ENCODE peak calls at places on chromosomes 3 and 15, in ten cellular contexts. X is fibroblast of mammary gland, U is spleen, J is HAP-1, F is cardiac fibroblast, Y is uterus, W is endodermal cell, C is astrocyte of the spinal cord, S is choroid plexus epithelial cell, L is tibial nerve. D is an unnamed sample.

GRCh38 chr3:191070201-191070600 is 128.8 kb upstream of the OSTN start:
- DNase-seq in F (peak; percentile 91), J (no peak), S (peak; percentile 87), C (peak; percentile 88), W (no peak), U (no peak), Y (no peak), X (peak; percentile 95), L (no peak), D (no peak)

GRCh38 chr3:138842483-138843188 is 7.9 kb upstream of the PIK3CB start:
- DNase-seq in S (no peak), W (no peak), Y (no peak), U (no peak), F (no peak), L (no peak), X (no peak), J (no peak), C (no peak), D (no peak)

GRCh38 chr3:29494305-29495036 is 213.6 kb downstream of the RBMS3 start:
- DNase-seq in C (no peak), L (no peak), W (no peak), J (no peak), Y (no peak), S (no peak), F (peak; percentile 16), U (no peak), X (peak; percentile 77), D (no peak)

GRCh38 chr15:65184305-65184943 is 718 bp downstream of the CLPX start:
- DNase-seq in S (peak; percentile 56), Y (peak; percentile 57), L (peak; percentile 49), F (peak; percentile 65), X (peak; percentile 52), J (peak; percentile 79), W (peak; percentile 87), C (peak; percentile 57), U (peak; percentile 91), D (no peak)

GRCh38 chr3:123159926-123160635 is 41.7 kb upstream of the SEC22A start:
- DNase-seq in X (peak; percentile 80), S (peak; percentile 39), U (no peak), J (no peak), Y (no peak), L (no peak), W (peak; percentile 32), F (peak; percentile 48), C (peak; percentile 44), D (no peak)

GRCh38 chr3:130933801-130934345 is 40.0 kb downstream of the ATP2C1 start:
- DNase-seq in U (no peak), S (peak; percentile 46), L (no peak), J (no peak), C (peak; percentile 52), Y (no peak), W (no peak), X (no peak), F (no peak), D (no peak)

GRCh38 chr3:87987952-87988351 is 70.9 kb downstream of the CGGBP1 start:
- DNase-seq in U (no peak), S (peak; percentile 12), X (no peak), C (no peak), W (peak; percentile 65), Y (no peak), L (no peak), F (peak; percentile 9), J (no peak), D (no peak)

GRCh38 chr3:149575213-149575961 is 82.4 kb downstream of the WWTR1 start:
- DNase-seq in C (peak; percentile 94), S (peak; percentile 88), W (peak; percentile 65), L (no peak), Y (peak; percentile 61), X (peak; percentile 99), J (no peak), F (peak; percentile 97), U (no peak), D (no peak)

GRCh38 chr15:31062310-31062964 is 39.1 kb downstream of the TRPM1 start:
- DNase-seq in C (no peak), F (no peak), U (no peak), W (no peak), Y (no peak), L (no peak), J (peak; percentile 90), X (peak; percentile 54), S (no peak), D (peak; percentile 42)

GRCh38 chr15:70355275-70355795 is 257.6 kb upstream of the TLE3 start:
- DNase-seq in S (no peak), J (no peak), X (no peak), C (no peak), Y (no peak), L (no peak), F (no peak), W (peak; percentile 50), U (no peak), D (no peak)

GRCh38 chr15:41599061-41599460 is 40.0 kb downstream of the TYRO3 start:
- DNase-seq in F (no peak), J (no peak), Y (no peak), W (no peak), L (no peak), U (no peak), C (no peak), S (no peak), X (no peak), D (no peak)

GRCh38 chr3:16319723-16320122 is 54.7 kb downstream of the OXNAD1 start:
- DNase-seq in U (no peak), C (no peak), Y (no peak), S (no peak), W (no peak), X (no peak), J (no peak), L (no peak), F (no peak), D (no peak)

GRCh38 chr3:161371441-161372320 is at the start of gene SPTSSB:
- DNase-seq in W (peak; percentile 95), J (peak; percentile 28), S (peak; percentile 21), Y (no peak), L (no peak), C (peak; percentile 16), F (peak; percentile 18), U (peak; percentile 80), X (no peak), D (no peak)

GRCh38 chr3:175304437-175304836 is 445.3 kb downstream of the NAALADL2 start:
- DNase-seq in X (no peak), J (no peak), C (no peak), W (no peak), F (no peak), Y (no peak), S (peak; percentile 13), U (no peak), L (peak; percentile 5), D (no peak)

GRCh38 chr3:167989999-167990398 is 105.7 kb downstream of the GOLIM4 start:
- DNase-seq in W (no peak), C (no peak), X (no peak), Y (no peak), J (no peak), F (no peak), S (no peak), U (no peak), L (no peak), D (no peak)
- H3K4me3 ChIP-seq in W (no peak overlapping the region), C (no peak overlapping the region), X (no peak overlapping the region), Y (no peak overlapping the region), J (no peak overlapping the region), F (no peak overlapping the region), S (no peak overlapping the region), U (no peak overlapping the region), L (no peak overlapping the region), D (no peak overlapping the region)

DNA sequence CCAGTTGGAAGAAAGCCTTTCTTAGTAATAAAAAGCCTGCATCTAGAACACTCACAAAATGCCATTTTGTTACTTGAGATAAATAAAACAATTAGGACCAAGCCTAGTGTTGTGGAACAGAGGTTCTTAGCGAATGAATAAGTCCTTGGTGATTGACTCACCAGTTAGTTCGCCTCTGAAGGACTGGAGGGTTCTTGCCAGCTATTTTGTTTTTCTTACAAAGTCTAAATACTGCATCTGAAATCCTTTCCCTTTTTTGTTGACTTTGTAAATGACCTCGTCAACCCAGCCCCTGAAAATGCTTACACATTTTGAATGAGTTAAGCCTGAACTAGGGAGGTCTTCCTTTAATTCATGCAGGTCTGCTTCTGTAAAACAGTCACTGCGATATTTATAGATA is 45.1 kb upstream of the SACM1L start:
- DNase-seq in W (no peak), F (peak; percentile 93), X (peak; percentile 91), Y (no peak), S (peak; percentile 87), J (no peak), L (no peak), U (no peak), C (peak; percentile 90), D (no peak)
- H3K4me3 ChIP-seq in W (no peak overlapping the region), F (no peak overlapping the region), X (no peak overlapping the region), Y (no peak overlapping the region), S (no peak overlapping the region), J (no peak overlapping the region), L (no peak overlapping the region), U (no peak overlapping the region), C (no peak overlapping the region), D (no peak overlapping the region)

GRCh38 chr3:98531622-98532274 is at the start of gene GPR15:
- DNase-seq in W (no peak), F (no peak), U (no peak), Y (no peak), L (no peak), C (no peak), X (no peak), S (no peak), J (no peak), D (no peak)
- H3K4me3 ChIP-seq in W (no peak within 1 kb of the TSS), F (no peak within 1 kb of the TSS), U (peak within 1 kb of the TSS; percentile 11), Y (no peak within 1 kb of the TSS), L (no peak within 1 kb of the TSS), C (no peak within 1 kb of the TSS), X (no peak within 1 kb of the TSS), S (no peak within 1 kb of the TSS), J (no peak within 1 kb of the TSS), D (no peak within 1 kb of the TSS)

DNA sequence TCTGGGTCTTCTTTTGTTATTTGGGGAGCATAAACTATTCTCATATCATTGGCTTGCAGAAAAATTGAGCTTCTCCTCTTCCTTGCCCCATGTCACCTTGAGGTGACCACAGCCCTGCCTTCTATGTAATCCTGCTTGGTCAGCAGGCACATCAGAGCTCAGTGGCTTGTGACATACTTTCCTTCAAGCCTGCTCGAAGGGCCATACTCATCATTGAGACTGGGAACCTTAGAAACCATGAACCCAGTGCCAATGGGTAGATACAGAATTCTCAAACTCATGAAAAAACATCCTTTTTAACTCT is 3.7 kb upstream of the CCR2 start:
- DNase-seq in J (no peak), L (no peak), Y (no peak), X (no peak), U (no peak), S (no peak), F (no peak), C (no peak), W (no peak), D (no peak)
- H3K4me3 ChIP-seq in J (no peak overlapping the region), L (no peak overlapping the region), Y (no peak overlapping the region), X (no peak overlapping the region), U (no peak overlapping the region), S (no peak overlapping the region), F (no peak overlapping the region), C (no peak overlapping the region), W (no peak overlapping the region), D (no peak overlapping the region)

D was measured in SK-N-MC.